ENCODE peak calls at places on chromosome 2, in eight cellular contexts. F is CD4-positive, alpha-beta memory T cell; M is psoas muscle; V is PC-3; Z is heart left ventricle; R is cardiac muscle cell; E is lung; U is Panc1. I is an unnamed sample. For H3K9me3, the result is how much of the 10 kb centered on the place peaks cover.

GRCh38 chr2:110980613-110981062 is 140.1 kb upstream of the BCL2L11 start:
- DNase-seq in U (no peak), E (no peak), M (no peak), R (no peak), Z (no peak), F (no peak), V (no peak), I (no peak)

GRCh38 chr2:12928197-12928596 is 211.5 kb downstream of the TRIB2 start:
- DNase-seq in E (no peak), M (no peak), R (peak), V (peak), F (no peak), Z (no peak), U (no peak), I (peak)

GRCh38 chr2:47903781-47904447 is 2.4 kb downstream of the FBXO11 start:
- DNase-seq in U (no peak), M (no peak), F (no peak), E (no peak), R (no peak), V (peak), Z (no peak), I (no peak)

GRCh38 chr2:44942304-44943030 is 965 bp downstream of the SIX3 start:
- DNase-seq in U (no peak), Z (no peak), V (no peak), R (no peak), F (no peak), E (no peak), M (no peak), I (no peak)

GRCh38 chr2:152613235-152613634 is 104.0 kb downstream of the PRPF40A start:
- DNase-seq in F (no peak), U (no peak), E (no peak), Z (no peak), V (peak), M (no peak), R (no peak), I (no peak)

GRCh38 chr2:217837530-217837929 is 165.3 kb downstream of the TNS1 start:
- DNase-seq in F (no peak), Z (no peak), R (no peak), E (no peak), U (no peak), V (no peak), M (no peak), I (no peak)

GRCh38 chr2:98518106-98518505 is 73.4 kb downstream of the INPP4A start:
- DNase-seq in Z (no peak), M (no peak), E (no peak), F (peak), U (no peak), R (peak), V (peak), I (no peak)

GRCh38 chr2:224160917-224161316 is 121.8 kb upstream of the SERPINE2 start:
- DNase-seq in M (peak), U (no peak), F (no peak), Z (no peak), V (no peak), R (peak), E (no peak), I (peak)

GRCh38 chr2:215367647-215368492 is 56.0 kb downstream of the ATIC start:
- DNase-seq in E (no peak), Z (no peak), R (peak), F (no peak), M (no peak), V (no peak), U (no peak), I (peak)

GRCh38 chr2:223944166-223944703 is 900 bp downstream of the WDFY1 start:
- DNase-seq in U (no peak), Z (peak), V (peak), E (peak), F (peak), M (peak), R (no peak), I (peak)

GRCh38 chr2:121319941-121320340 is 34.9 kb upstream of the TFCP2L1 start:
- DNase-seq in M (no peak), U (no peak), R (no peak), E (no peak), F (no peak), Z (no peak), V (no peak), I (no peak)

GRCh38 chr2:203706403-203706802 is at the start of gene CD28:
- DNase-seq in E (no peak), V (no peak), F (peak), U (no peak), Z (peak), R (no peak), M (no peak), I (no peak)

GRCh38 chr2:84821806-84822205 is 59.1 kb downstream of the TRABD2A start:
- DNase-seq in R (no peak), F (no peak), Z (no peak), E (no peak), V (no peak), U (no peak), M (no peak), I (no peak)

GRCh38 chr2:216279011-216279410 is 93.3 kb downstream of the MARCHF4 start:
- DNase-seq in V (no peak), R (peak), E (no peak), Z (no peak), U (no peak), F (no peak), M (no peak), I (no peak)

GRCh38 chr2:10289891-10290290 is 12.8 kb upstream of the HPCAL1 start:
- DNase-seq in E (no peak), M (peak), U (peak), Z (no peak), R (peak), F (no peak), V (peak), I (peak)

GRCh38 chr2:80437959-80438358 is 133.4 kb upstream of the LRRTM1 start:
- DNase-seq in V (no peak), U (no peak), E (no peak), M (no peak), Z (no peak), F (no peak), R (no peak), I (no peak)

GRCh38 chr2:172431428-172431827 is 4.0 kb downstream of the ITGA6 start:
- DNase-seq in R (no peak), Z (peak), M (no peak), U (no peak), V (no peak), E (peak), F (no peak), I (no peak)

GRCh38 chr2:79373359-79374115 is 139.3 kb upstream of the CTNNA2 start:
- DNase-seq in F (no peak), M (no peak), E (no peak), R (no peak), Z (no peak), U (no peak), V (no peak), I (peak)

GRCh38 chr2:227248876-227249275 is 76.2 kb upstream of the MFF start:
- DNase-seq in F (no peak), E (no peak), R (no peak), M (no peak), Z (no peak), V (no peak), U (no peak), I (no peak)

GRCh38 chr2:161992526-161992925 is 81.5 kb downstream of the DPP4 start:
- DNase-seq in Z (no peak), M (no peak), U (no peak), R (no peak), E (no peak), V (no peak), F (peak), I (peak)

GRCh38 chr2:62178741-62179271 is 17.1 kb upstream of the B3GNT2 start:
- DNase-seq in R (peak), U (no peak), V (no peak), M (no peak), E (peak), Z (peak), F (no peak), I (no peak)

GRCh38 chr2:98786179-98786578 is 55.2 kb upstream of the MGAT4A start:
- DNase-seq in U (no peak), V (no peak), F (no peak), Z (no peak), M (no peak), E (no peak), R (no peak), I (no peak)

GRCh38 chr2:121356058-121356640 is 71.1 kb upstream of the TFCP2L1 start:
- DNase-seq in Z (no peak), R (peak), E (peak), M (no peak), F (no peak), V (peak), U (peak), I (peak)

GRCh38 chr2:98445167-98445522 is 487 bp downstream of the INPP4A start:
- DNase-seq in F (no peak), R (peak), M (no peak), U (no peak), E (no peak), Z (no peak), V (no peak), I (peak)

GRCh38 chr2:168198476-168199192 is 48.8 kb downstream of the STK39 start:
- DNase-seq in R (peak), F (no peak), Z (no peak), M (no peak), U (no peak), E (no peak), V (peak), I (peak)
- H3K4me3 ChIP-seq in R (no peak), F (no peak), Z (no peak), M (no peak), U (no peak), E (no peak), V (peak), I (no peak)

DNA sequence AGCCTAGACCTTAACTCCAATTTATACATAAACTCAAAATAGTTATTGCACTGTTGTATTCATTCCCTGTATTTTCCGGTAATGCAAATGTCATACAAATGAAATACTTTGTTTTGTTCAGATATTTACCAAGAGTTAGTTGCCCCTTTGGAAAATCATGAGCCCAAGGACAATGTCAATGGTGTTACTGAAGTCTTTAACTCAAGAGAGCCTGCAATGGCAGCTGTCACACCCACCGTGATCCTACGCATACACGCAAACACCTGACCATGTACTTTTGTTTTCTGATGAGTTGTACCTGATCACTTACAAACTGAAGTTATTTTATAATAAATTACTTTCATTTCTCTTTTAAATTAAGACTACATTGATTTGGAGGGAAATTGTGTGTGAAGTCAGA is 11.7 kb upstream of the WIPF1 start:
- DNase-seq in E (no peak), R (no peak), V (no peak), M (no peak), U (no peak), F (no peak), Z (no peak), I (no peak)
- H3K9me3 ChIP-seq in E (under half), R (under half), V (under half), M (under half), U (under half), F (under half), Z (under half), I (under half)

GRCh38 chr2:11745613-11746375 is 638 bp upstream of the LPIN1 start:
- DNase-seq in R (no peak), E (no peak), V (no peak), U (no peak), F (no peak), M (peak), Z (no peak), I (no peak)

GRCh38 chr2:11746376-11746806 is at the start of gene LPIN1:
- DNase-seq in Z (peak), M (peak), R (peak), E (peak), F (peak), V (peak), U (no peak), I (peak)

GRCh38 chr2:11743846-11744553 is 2.4 kb upstream of the LPIN1 start:
- DNase-seq in F (peak), U (peak), M (peak), Z (peak), V (peak), E (peak), R (peak), I (peak)

GRCh38 chr2:11743531-11743815 is 3.0 kb upstream of the LPIN1 start:
- DNase-seq in F (no peak), V (no peak), E (no peak), U (no peak), R (no peak), Z (no peak), M (peak), I (no peak)

DNA sequence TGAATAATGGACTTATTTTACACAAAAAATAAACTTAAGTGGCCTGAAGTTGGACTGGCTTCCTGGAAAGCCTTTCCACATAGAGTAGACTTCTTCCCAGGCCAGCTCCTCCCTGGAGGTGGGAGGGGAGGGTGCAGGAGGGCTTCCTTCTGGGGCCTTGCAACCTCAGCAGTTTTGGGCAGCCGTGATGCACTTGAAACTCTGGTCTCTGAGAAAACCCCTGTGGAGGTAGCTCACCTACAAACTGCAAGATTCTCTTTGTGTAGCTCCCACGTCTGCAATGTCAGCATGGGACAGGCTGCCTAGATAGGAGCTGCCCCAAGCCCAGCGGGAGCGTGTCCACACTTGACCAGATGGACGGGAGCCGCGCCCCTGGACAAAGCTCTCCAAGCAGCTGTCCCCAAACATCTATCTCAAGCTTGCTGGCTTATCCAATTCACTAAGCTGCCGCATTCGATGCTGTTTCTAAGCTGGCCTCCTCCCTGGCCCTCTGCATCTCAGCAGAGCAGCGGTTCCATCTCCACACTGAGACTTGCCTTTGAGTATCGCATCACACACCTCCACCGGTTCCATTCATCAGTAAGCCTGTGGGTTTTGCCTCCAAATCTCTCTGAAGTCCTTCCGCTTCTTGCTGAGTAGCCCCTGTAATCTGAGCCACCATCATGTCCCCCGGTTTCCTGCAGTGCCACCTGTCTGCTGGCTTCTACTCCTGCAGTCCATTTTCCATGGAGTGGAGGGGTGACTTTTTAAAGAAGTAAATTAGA is 1.6 kb upstream of the LPIN1 start:
- DNase-seq in R (peak), U (no peak), E (peak), M (peak), Z (no peak), F (no peak), V (peak), I (peak)
- H3K4me3 ChIP-seq in R (no peak), U (peak), E (no peak), M (peak), Z (peak), F (peak), V (peak), I (peak)

GRCh38 chr2:112600634-112601033 is 16.2 kb downstream of the CHCHD5 start:
- DNase-seq in V (no peak), M (no peak), U (no peak), Z (no peak), F (no peak), E (no peak), R (no peak), I (no peak)
- H3K9me3 ChIP-seq in V (under half), M (under half), U (under half), Z (under half), F (under half), E (under half), R (under half), I (under half)

GRCh38 chr2:143717532-143718168 is 588.4 kb downstream of the ARHGAP15 start:
- DNase-seq in E (no peak), U (no peak), Z (no peak), F (no peak), M (no peak), V (no peak), R (peak), I (no peak)
- H3K4me3 ChIP-seq in E (no peak), U (no peak), Z (peak), F (no peak), M (no peak), V (no peak), R (no peak), I (no peak)

GRCh38 chr2:16151651-16152050 is 211.3 kb downstream of the MYCN start:
- DNase-seq in R (no peak), M (no peak), E (no peak), U (no peak), F (no peak), V (no peak), Z (no peak), I (no peak)
- H3K9me3 ChIP-seq in R (under half), M (under half), E (under half), U (under half), F (under half), V (under half), Z (under half), I (under half)

GRCh38 chr2:201232125-201232815 is 28.1 kb upstream of the CASP8 start:
- DNase-seq in U (peak), V (peak), R (peak), Z (peak), F (peak), E (peak), M (peak), I (peak)
- H3K4me3 ChIP-seq in U (peak), V (peak), R (no peak), Z (peak), F (peak), E (no peak), M (no peak), I (peak)